ENCODE peak calls at places on chromosomes 11 and 22, in six cellular contexts. I is IMR-90, U is spleen, L is uterus, V is tibial nerve, D is prostate gland. T is an unnamed sample.

GRCh38 chr11:18012314-18012905 is 437 bp downstream of the SERGEF start:
- DNase-seq in U (no peak), L (no peak), I (peak; percentile 13), D (peak; percentile 13), V (peak; percentile 8), T (no peak)

GRCh38 chr11:27621440-27622161 is 78.7 kb downstream of the BDNF start:
- DNase-seq in U (no peak), L (no peak), V (no peak), I (peak; percentile 42), D (no peak), T (no peak)

GRCh38 chr11:35207471-35208403 is 68.8 kb downstream of the CD44 start:
- DNase-seq in D (no peak), I (peak; percentile 57), U (no peak), L (no peak), V (no peak), T (no peak)

GRCh38 chr22:32123657-32124056 is 35.4 kb downstream of the C22orf42 start:
- DNase-seq in D (no peak), I (no peak), L (no peak), U (no peak), V (no peak), T (no peak)

GRCh38 chr11:58334708-58335107 is 24.2 kb downstream of the OR5B17 start:
- DNase-seq in L (no peak), D (no peak), U (no peak), I (peak; percentile 89), V (no peak), T (peak; percentile 5)

GRCh38 chr11:2934057-2934550 is 4.9 kb upstream of the PHLDA2 start:
- DNase-seq in I (no peak), U (no peak), L (no peak), V (no peak), D (no peak), T (no peak)

GRCh38 chr11:11640152-11640551 is 18.3 kb upstream of the GALNT18 start:
- DNase-seq in L (no peak), U (no peak), D (no peak), V (no peak), I (peak; percentile 7), T (no peak)

GRCh38 chr11:13260196-13260962 is 17.2 kb upstream of the BMAL1 start:
- DNase-seq in D (no peak), V (no peak), L (no peak), I (no peak), U (no peak), T (no peak)

GRCh38 chr11:18191376-18191775 is 18.7 kb downstream of the MRGPRX4 start:
- DNase-seq in U (no peak), D (no peak), V (no peak), I (peak; percentile 2), L (no peak), T (no peak)

GRCh38 chr22:29799217-29799680 is 32.1 kb downstream of the UQCR10 start:
- DNase-seq in V (peak; percentile 79), D (peak; percentile 96), I (peak; percentile 94), U (peak; percentile 90), L (peak; percentile 83), T (peak; percentile 76)
- TF ChIP-seq POLR2A in V (no peak), D (no peak), I (no peak), U (no peak), L (no peak), T (no peak)

DNA sequence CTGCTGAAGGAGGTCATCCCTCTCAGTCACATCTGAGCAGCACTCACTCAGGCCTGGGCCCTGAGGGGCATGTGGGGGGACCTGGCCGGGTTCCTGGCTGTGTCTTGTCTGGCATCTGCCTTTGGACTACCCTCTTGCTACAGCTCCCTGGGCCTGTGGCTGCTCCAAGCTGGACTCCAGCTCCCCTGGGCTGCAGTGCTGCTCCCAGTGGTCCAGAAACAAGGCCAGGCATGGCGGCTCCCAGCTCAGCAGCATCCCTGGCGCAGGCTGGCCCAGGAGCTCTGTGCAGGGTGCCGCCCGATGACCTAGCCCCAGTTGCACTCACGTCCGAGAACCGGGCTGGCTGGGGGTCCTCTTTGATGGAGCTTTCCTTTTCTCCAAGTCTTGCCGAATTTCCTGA is 5.3 kb downstream of the CDPF1 start:
- DNase-seq in U (no peak), V (no peak), D (no peak), L (no peak), I (no peak), T (no peak)
- TF ChIP-seq POLR2A in U (no peak), V (no peak), D (no peak), L (no peak), I (no peak), T (no peak)

GRCh38 chr11:1890856-1891830 is 552 bp downstream of the PRR33 start:
- DNase-seq in V (no peak), I (no peak), U (peak; percentile 81), L (peak; percentile 20), D (no peak), T (no peak)

GRCh38 chr11:1889527-1889930 is 2.2 kb downstream of the PRR33 start:
- DNase-seq in V (no peak), U (no peak), I (no peak), D (no peak), L (no peak), T (no peak)

GRCh38 chr11:1888811-1889526 is 2.7 kb downstream of the PRR33 start:
- DNase-seq in D (no peak), V (no peak), I (no peak), L (peak; percentile 26), U (peak; percentile 93), T (no peak)

GRCh38 chr11:1891831-1892115 is at the start of gene PRR33:
- DNase-seq in U (no peak), I (no peak), D (no peak), L (no peak), V (no peak), T (no peak)

GRCh38 chr11:1889941-1890855 is 1.5 kb downstream of the PRR33 start:
- DNase-seq in U (peak; percentile 80), I (no peak), L (peak; percentile 20), V (no peak), D (no peak), T (no peak)
- TF ChIP-seq POLR2A in U (no peak), I (no peak), L (no peak), V (no peak), D (no peak), T (no peak)

GRCh38 chr22:39317756-39318506 is 1.5 kb downstream of the RPL3 start:
- DNase-seq in I (peak; percentile 61), V (no peak), D (no peak), U (no peak), L (no peak), T (no peak)

GRCh38 chr22:39317084-39317755 is 2.2 kb downstream of the RPL3 start:
- DNase-seq in U (no peak), I (no peak), V (no peak), L (no peak), D (no peak), T (no peak)

GRCh38 chr22:39316440-39317083 is 2.9 kb downstream of the RPL3 start:
- DNase-seq in D (peak; percentile 84), L (peak; percentile 75), U (peak; percentile 87), V (peak; percentile 76), I (peak; percentile 95), T (peak; percentile 36)

GRCh38 chr22:39318507-39319283 is 728 bp downstream of the RPL3 start:
- DNase-seq in U (no peak), D (no peak), V (peak; percentile 38), L (no peak), I (no peak), T (no peak)

DNA sequence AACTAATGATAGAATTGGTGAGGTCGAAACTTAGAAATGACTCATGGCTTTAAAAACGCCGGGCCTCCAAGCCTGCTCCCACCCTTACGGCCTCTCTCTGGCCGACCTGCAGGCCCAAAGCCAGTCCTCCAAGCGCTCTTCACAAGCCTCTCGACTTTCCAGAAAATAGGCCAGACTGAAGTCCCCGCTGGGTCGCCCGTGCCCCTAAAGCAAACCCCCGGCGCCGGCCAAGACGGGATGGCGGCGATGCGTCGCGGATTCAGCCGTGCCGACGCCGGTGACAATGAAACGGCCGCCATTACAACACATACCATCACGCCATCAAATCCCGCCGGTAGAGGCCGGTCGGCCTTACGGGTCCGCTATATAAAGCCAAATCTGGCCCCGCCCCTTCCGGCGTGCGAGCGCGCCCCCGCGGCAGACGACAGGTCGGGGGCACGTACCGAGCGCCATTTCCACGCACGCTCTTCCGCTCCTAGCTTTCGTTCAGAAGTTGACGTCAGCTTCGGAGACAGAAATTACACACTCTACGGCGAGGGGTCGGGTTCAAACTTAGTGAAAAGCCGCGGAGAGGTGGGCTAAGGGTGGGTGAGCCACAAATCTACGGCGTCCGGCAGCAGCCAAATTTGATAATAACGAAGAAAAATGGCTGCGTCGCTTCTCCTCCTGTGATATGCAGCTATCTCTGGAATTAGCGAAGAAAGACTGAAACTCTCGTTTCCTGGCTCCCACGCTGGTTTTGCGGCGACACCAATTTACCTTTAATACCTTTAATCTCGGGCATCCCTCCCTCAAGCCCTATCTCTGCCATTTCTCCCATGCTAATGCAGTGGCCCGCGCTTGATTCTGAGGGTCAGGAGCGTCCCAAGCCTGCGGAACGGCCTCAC is at the start of gene RPL3:
- DNase-seq in U (peak; percentile 99), V (peak; percentile 98), L (peak; percentile 98), I (peak; percentile 99), D (peak; percentile 96), T (peak; percentile 56)
- TF ChIP-seq POLR2A in U (peak; percentile 10), V (peak; percentile 83), L (peak; percentile 61), I (peak; percentile 100), D (peak; percentile 78), T (peak; percentile 95)

GRCh38 chr11:125591659-125592304 is 870 bp upstream of the STT3A start:
- DNase-seq in V (peak; percentile 22), U (peak; percentile 90), I (peak; percentile 13), D (peak; percentile 22), L (peak; percentile 43), T (peak; percentile 23)

GRCh38 chr11:125592305-125593112 is at the start of gene STT3A:
- DNase-seq in D (peak; percentile 100), U (peak; percentile 100), I (peak; percentile 100), V (peak; percentile 99), L (peak; percentile 100), T (peak; percentile 93)

GRCh38 chr11:125594958-125595357 is 2.3 kb downstream of the STT3A start:
- DNase-seq in I (no peak), L (no peak), D (no peak), V (no peak), U (no peak), T (no peak)

GRCh38 chr11:125588505-125588904 is 4.1 kb upstream of the STT3A start:
- DNase-seq in L (no peak), I (peak; percentile 23), V (no peak), D (no peak), U (no peak), T (peak; percentile 9)

DNA sequence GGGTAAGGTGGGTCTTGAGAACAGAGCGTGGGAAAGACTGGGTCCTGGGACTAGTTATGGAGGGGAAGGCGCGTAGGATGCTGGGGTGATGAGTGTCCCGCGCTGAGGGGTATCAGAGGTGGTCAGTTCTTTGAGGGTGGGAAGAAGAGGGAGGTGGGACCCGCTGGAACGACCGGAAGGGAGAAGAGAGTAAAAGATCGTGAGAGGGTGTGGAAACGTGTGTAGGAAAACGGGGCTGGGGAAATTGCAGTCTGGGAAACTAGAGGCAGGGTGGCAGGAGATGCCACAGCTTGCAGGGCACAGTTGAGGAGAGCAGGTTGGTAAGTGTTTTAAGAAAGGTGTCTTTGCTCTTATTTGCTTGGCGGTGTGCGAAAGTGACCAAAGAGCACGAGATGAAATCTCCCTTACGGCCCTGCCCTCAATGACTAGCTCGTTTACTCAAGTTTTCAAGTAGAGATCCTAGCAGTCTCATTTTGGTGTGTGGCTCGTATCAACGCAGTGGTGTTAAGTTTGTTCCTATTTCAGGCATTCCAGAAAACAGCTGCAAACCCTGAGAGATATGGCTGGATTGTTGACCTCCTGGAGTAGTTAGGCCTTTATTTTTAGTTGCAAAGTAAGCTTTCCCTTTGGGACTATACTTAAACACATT is 585 bp downstream of the STT3A start:
- DNase-seq in U (no peak), D (peak; percentile 11), V (no peak), I (peak; percentile 46), L (no peak), T (peak; percentile 32)
- TF ChIP-seq POLR2A in U (no peak), D (no peak), V (no peak), I (no peak), L (no peak), T (no peak)

GRCh38 chr22:41946360-41947180 is at the start of gene CENPM:
- DNase-seq in L (peak; percentile 91), D (peak; percentile 93), V (peak; percentile 86), U (peak; percentile 97), I (peak; percentile 91), T (peak; percentile 70)
- TF ChIP-seq POLR2A in L (no peak), D (peak; percentile 22), V (no peak), U (no peak), I (no peak), T (no peak)